ENCODE peak calls at places on chromosomes 2 and 18, in eight cellular contexts. One of them, this sample, is unnamed.

GRCh38 chr18:50659091-50660003 is 99.5 kb downstream of the MAPK4 start:
- DNase-seq in neural crest cell: no peak
- DNase-seq in epithelial cell of esophagus: peak; percentile 64
- DNase-seq in HFFc6: no peak
- DNase-seq in osteocyte: no peak
- DNase-seq in dorsolateral prefrontal cortex: no peak
- DNase-seq in A549: peak; percentile 44
- DNase-seq in astrocyte: no peak
- DNase-seq in this sample: no peak

GRCh38 chr2:48488545-48488944 is 41.4 kb upstream of the STON1 start:
- DNase-seq in HFFc6: no peak
- DNase-seq in dorsolateral prefrontal cortex: no peak
- DNase-seq in A549: no peak
- DNase-seq in astrocyte: no peak
- DNase-seq in neural crest cell: no peak
- DNase-seq in osteocyte: no peak
- DNase-seq in epithelial cell of esophagus: no peak
- DNase-seq in this sample: no peak

GRCh38 chr2:71154798-71155197 is 24.4 kb downstream of the MPHOSPH10 start:
- DNase-seq in epithelial cell of esophagus: peak; percentile 71
- DNase-seq in astrocyte: no peak
- DNase-seq in neural crest cell: no peak
- DNase-seq in A549: peak; percentile 73
- DNase-seq in dorsolateral prefrontal cortex: no peak
- DNase-seq in osteocyte: no peak
- DNase-seq in HFFc6: no peak
- DNase-seq in this sample: no peak

GRCh38 chr2:54054271-54054670 is 61.1 kb upstream of the ACYP2 start:
- DNase-seq in epithelial cell of esophagus: no peak
- DNase-seq in dorsolateral prefrontal cortex: no peak
- DNase-seq in osteocyte: no peak
- DNase-seq in neural crest cell: no peak
- DNase-seq in HFFc6: no peak
- DNase-seq in A549: no peak
- DNase-seq in astrocyte: no peak
- DNase-seq in this sample: no peak

GRCh38 chr2:232333361-232334135 is 45.0 kb upstream of the ALPP start:
- DNase-seq in astrocyte: no peak
- DNase-seq in A549: peak; percentile 33
- DNase-seq in neural crest cell: peak; percentile 58
- DNase-seq in osteocyte: no peak
- DNase-seq in HFFc6: no peak
- DNase-seq in dorsolateral prefrontal cortex: no peak
- DNase-seq in epithelial cell of esophagus: peak; percentile 78
- DNase-seq in this sample: peak; percentile 12

GRCh38 chr2:238105506-238106338 is 5.6 kb downstream of the ESPNL start:
- DNase-seq in neural crest cell: no peak
- DNase-seq in osteocyte: peak; percentile 82
- DNase-seq in epithelial cell of esophagus: no peak
- DNase-seq in HFFc6: no peak
- DNase-seq in astrocyte: no peak
- DNase-seq in A549: no peak
- DNase-seq in dorsolateral prefrontal cortex: no peak
- DNase-seq in this sample: no peak

GRCh38 chr2:220586980-220587549 is 959.6 kb downstream of the SLC4A3 start:
- DNase-seq in astrocyte: no peak
- DNase-seq in HFFc6: no peak
- DNase-seq in A549: no peak
- DNase-seq in osteocyte: no peak
- DNase-seq in neural crest cell: no peak
- DNase-seq in dorsolateral prefrontal cortex: no peak
- DNase-seq in epithelial cell of esophagus: no peak
- DNase-seq in this sample: no peak

GRCh38 chr2:43220982-43221659 is 5.3 kb downstream of the ZFP36L2 start:
- DNase-seq in epithelial cell of esophagus: peak; percentile 61
- DNase-seq in osteocyte: peak; percentile 89
- DNase-seq in astrocyte: peak; percentile 94
- DNase-seq in neural crest cell: peak; percentile 46
- DNase-seq in dorsolateral prefrontal cortex: no peak
- DNase-seq in A549: no peak
- DNase-seq in HFFc6: peak; percentile 38
- DNase-seq in this sample: peak; percentile 29

GRCh38 chr2:15038373-15039364 is 406.2 kb downstream of the LRATD1 start:
- DNase-seq in A549: no peak
- DNase-seq in neural crest cell: no peak
- DNase-seq in HFFc6: no peak
- DNase-seq in epithelial cell of esophagus: no peak
- DNase-seq in osteocyte: no peak
- DNase-seq in astrocyte: peak; percentile 42
- DNase-seq in dorsolateral prefrontal cortex: no peak
- DNase-seq in this sample: no peak

GRCh38 chr2:120441744-120442471 is 96.0 kb downstream of the INHBB start:
- DNase-seq in dorsolateral prefrontal cortex: peak; percentile 72
- DNase-seq in HFFc6: no peak
- DNase-seq in neural crest cell: peak; percentile 39
- DNase-seq in epithelial cell of esophagus: peak; percentile 63
- DNase-seq in osteocyte: no peak
- DNase-seq in A549: no peak
- DNase-seq in astrocyte: peak; percentile 24
- DNase-seq in this sample: no peak

GRCh38 chr2:28505361-28505760 is 9.5 kb downstream of the PLB1 start:
- DNase-seq in A549: no peak
- DNase-seq in epithelial cell of esophagus: no peak
- DNase-seq in HFFc6: no peak
- DNase-seq in neural crest cell: no peak
- DNase-seq in dorsolateral prefrontal cortex: no peak
- DNase-seq in astrocyte: no peak
- DNase-seq in osteocyte: no peak
- DNase-seq in this sample: no peak

GRCh38 chr2:74573747-74574562 is 19.4 kb downstream of the DOK1 start:
- DNase-seq in dorsolateral prefrontal cortex: no peak
- DNase-seq in HFFc6: peak; percentile 74
- DNase-seq in neural crest cell: no peak
- DNase-seq in A549: no peak
- DNase-seq in epithelial cell of esophagus: peak; percentile 77
- DNase-seq in osteocyte: no peak
- DNase-seq in astrocyte: no peak
- DNase-seq in this sample: no peak

GRCh38 chr2:31987454-31987853 is 23.4 kb downstream of the MEMO1 start:
- DNase-seq in dorsolateral prefrontal cortex: no peak
- DNase-seq in neural crest cell: no peak
- DNase-seq in astrocyte: peak; percentile 56
- DNase-seq in epithelial cell of esophagus: peak; percentile 90
- DNase-seq in HFFc6: peak; percentile 57
- DNase-seq in osteocyte: no peak
- DNase-seq in A549: peak; percentile 33
- DNase-seq in this sample: no peak

GRCh38 chr2:149365826-149366583 is 35.6 kb downstream of the LYPD6 start:
- DNase-seq in A549: no peak
- DNase-seq in osteocyte: no peak
- DNase-seq in epithelial cell of esophagus: peak; percentile 89
- DNase-seq in neural crest cell: no peak
- DNase-seq in astrocyte: peak; percentile 79
- DNase-seq in dorsolateral prefrontal cortex: no peak
- DNase-seq in HFFc6: peak; percentile 25
- DNase-seq in this sample: no peak

GRCh38 chr2:58731488-58731869 is 490.4 kb upstream of the FANCL start:
- DNase-seq in A549: no peak
- DNase-seq in dorsolateral prefrontal cortex: no peak
- DNase-seq in osteocyte: no peak
- DNase-seq in HFFc6: no peak
- DNase-seq in epithelial cell of esophagus: no peak
- DNase-seq in neural crest cell: no peak
- DNase-seq in astrocyte: no peak
- DNase-seq in this sample: no peak

GRCh38 chr18:9684901-9685738 is 23.0 kb upstream of the RAB31 start:
- DNase-seq in osteocyte: no peak
- DNase-seq in dorsolateral prefrontal cortex: no peak
- DNase-seq in HFFc6: peak; percentile 5
- DNase-seq in A549: no peak
- DNase-seq in astrocyte: peak; percentile 80
- DNase-seq in epithelial cell of esophagus: no peak
- DNase-seq in neural crest cell: no peak
- DNase-seq in this sample: no peak

GRCh38 chr2:3143602-3144001 is 234.0 kb downstream of the EIPR1 start:
- DNase-seq in osteocyte: peak; percentile 67
- DNase-seq in epithelial cell of esophagus: no peak
- DNase-seq in astrocyte: no peak
- DNase-seq in dorsolateral prefrontal cortex: no peak
- DNase-seq in neural crest cell: no peak
- DNase-seq in HFFc6: no peak
- DNase-seq in A549: no peak
- DNase-seq in this sample: no peak

GRCh38 chr2:3144856-3145255 is 232.8 kb downstream of the EIPR1 start:
- DNase-seq in neural crest cell: no peak
- DNase-seq in HFFc6: no peak
- DNase-seq in osteocyte: no peak
- DNase-seq in dorsolateral prefrontal cortex: no peak
- DNase-seq in A549: no peak
- DNase-seq in epithelial cell of esophagus: no peak
- DNase-seq in astrocyte: no peak
- DNase-seq in this sample: no peak

GRCh38 chr2:3146772-3147640 is 230.6 kb downstream of the EIPR1 start:
- DNase-seq in dorsolateral prefrontal cortex: no peak
- DNase-seq in astrocyte: no peak
- DNase-seq in neural crest cell: no peak
- DNase-seq in epithelial cell of esophagus: no peak
- DNase-seq in osteocyte: no peak
- DNase-seq in A549: no peak
- DNase-seq in HFFc6: no peak
- DNase-seq in this sample: no peak

GRCh38 chr2:3146175-3146574 is 231.4 kb downstream of the EIPR1 start:
- DNase-seq in epithelial cell of esophagus: no peak
- DNase-seq in astrocyte: no peak
- DNase-seq in neural crest cell: no peak
- DNase-seq in dorsolateral prefrontal cortex: no peak
- DNase-seq in HFFc6: no peak
- DNase-seq in osteocyte: no peak
- DNase-seq in A549: no peak
- DNase-seq in this sample: no peak

DNA sequence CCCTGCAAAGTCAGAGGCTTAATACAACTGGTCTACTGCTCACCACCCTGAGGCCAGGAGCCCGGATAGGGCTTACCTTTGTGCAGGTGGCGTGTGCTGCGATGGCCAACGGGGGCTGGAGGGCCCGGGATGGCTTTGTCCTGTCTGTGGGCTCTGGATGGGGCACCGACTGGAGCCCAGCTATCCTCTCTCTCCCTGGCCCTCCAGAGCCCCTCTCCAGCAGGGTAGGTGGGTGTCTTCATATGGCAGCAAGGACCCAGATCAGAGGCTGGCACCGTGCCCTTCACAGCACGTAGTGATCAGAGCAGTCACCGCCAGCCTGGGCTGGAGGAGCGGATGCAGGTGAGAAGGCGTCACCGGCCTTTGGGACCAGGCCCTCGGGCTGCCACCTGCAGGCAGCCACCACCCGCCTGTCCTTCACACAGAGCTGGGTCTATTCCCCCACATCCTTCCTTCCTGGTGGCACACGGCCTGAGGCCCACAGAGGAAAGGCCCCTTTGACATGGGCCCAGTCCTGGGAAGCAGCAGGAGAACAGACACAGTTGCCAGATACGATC is 232.1 kb downstream of the EIPR1 start:
- DNase-seq in neural crest cell: no peak
- DNase-seq in astrocyte: no peak
- DNase-seq in A549: no peak
- DNase-seq in osteocyte: no peak
- DNase-seq in HFFc6: no peak
- DNase-seq in epithelial cell of esophagus: no peak
- DNase-seq in dorsolateral prefrontal cortex: no peak
- DNase-seq in this sample: no peak
- TF ChIP-seq CTCF in neural crest cell: no peak
- TF ChIP-seq CTCF in astrocyte: no peak
- TF ChIP-seq CTCF in A549: no peak
- TF ChIP-seq CTCF in osteocyte: no peak
- TF ChIP-seq CTCF in HFFc6: no peak
- TF ChIP-seq CTCF in epithelial cell of esophagus: no peak
- TF ChIP-seq CTCF in dorsolateral prefrontal cortex: no peak
- TF ChIP-seq CTCF in this sample: no peak

GRCh38 chr2:177782613-177783012 is 290.0 kb downstream of the PDE11A start:
- DNase-seq in epithelial cell of esophagus: no peak
- DNase-seq in HFFc6: no peak
- DNase-seq in A549: no peak
- DNase-seq in astrocyte: no peak
- DNase-seq in dorsolateral prefrontal cortex: no peak
- DNase-seq in neural crest cell: no peak
- DNase-seq in osteocyte: no peak
- DNase-seq in this sample: no peak
- TF ChIP-seq CTCF in epithelial cell of esophagus: no peak
- TF ChIP-seq CTCF in HFFc6: no peak
- TF ChIP-seq CTCF in A549: no peak
- TF ChIP-seq CTCF in astrocyte: no peak
- TF ChIP-seq CTCF in dorsolateral prefrontal cortex: no peak
- TF ChIP-seq CTCF in neural crest cell: no peak
- TF ChIP-seq CTCF in osteocyte: no peak
- TF ChIP-seq CTCF in this sample: no peak

GRCh38 chr2:26460613-26461031 is 17.3 kb downstream of the OTOF start:
- DNase-seq in neural crest cell: no peak
- DNase-seq in epithelial cell of esophagus: no peak
- DNase-seq in A549: no peak
- DNase-seq in dorsolateral prefrontal cortex: no peak
- DNase-seq in astrocyte: no peak
- DNase-seq in HFFc6: no peak
- DNase-seq in osteocyte: no peak
- DNase-seq in this sample: no peak
- TF ChIP-seq CTCF in neural crest cell: no peak
- TF ChIP-seq CTCF in epithelial cell of esophagus: no peak
- TF ChIP-seq CTCF in A549: no peak
- TF ChIP-seq CTCF in dorsolateral prefrontal cortex: no peak
- TF ChIP-seq CTCF in astrocyte: no peak
- TF ChIP-seq CTCF in HFFc6: no peak
- TF ChIP-seq CTCF in osteocyte: no peak
- TF ChIP-seq CTCF in this sample: no peak

GRCh38 chr2:65532318-65532717 is 99.9 kb upstream of the SPRED2 start:
- DNase-seq in HFFc6: no peak
- DNase-seq in dorsolateral prefrontal cortex: no peak
- DNase-seq in A549: no peak
- DNase-seq in neural crest cell: no peak
- DNase-seq in osteocyte: no peak
- DNase-seq in epithelial cell of esophagus: no peak
- DNase-seq in astrocyte: no peak
- DNase-seq in this sample: no peak

GRCh38 chr2:65532937-65533336 is 100.5 kb upstream of the SPRED2 start:
- DNase-seq in HFFc6: no peak
- DNase-seq in dorsolateral prefrontal cortex: no peak
- DNase-seq in A549: no peak
- DNase-seq in neural crest cell: no peak
- DNase-seq in astrocyte: no peak
- DNase-seq in osteocyte: no peak
- DNase-seq in epithelial cell of esophagus: no peak
- DNase-seq in this sample: no peak

GRCh38 chr2:65537651-65538385 is 105.4 kb upstream of the SPRED2 start:
- DNase-seq in epithelial cell of esophagus: peak; percentile 40
- DNase-seq in HFFc6: peak; percentile 2
- DNase-seq in astrocyte: no peak
- DNase-seq in A549: no peak
- DNase-seq in neural crest cell: no peak
- DNase-seq in osteocyte: no peak
- DNase-seq in dorsolateral prefrontal cortex: no peak
- DNase-seq in this sample: no peak

GRCh38 chr2:65539633-65540032 is 107.2 kb upstream of the SPRED2 start:
- DNase-seq in astrocyte: no peak
- DNase-seq in epithelial cell of esophagus: no peak
- DNase-seq in osteocyte: no peak
- DNase-seq in A549: no peak
- DNase-seq in neural crest cell: no peak
- DNase-seq in dorsolateral prefrontal cortex: no peak
- DNase-seq in HFFc6: no peak
- DNase-seq in this sample: no peak

GRCh38 chr2:65536596-65536995 is 104.2 kb upstream of the SPRED2 start:
- DNase-seq in dorsolateral prefrontal cortex: no peak
- DNase-seq in neural crest cell: no peak
- DNase-seq in astrocyte: no peak
- DNase-seq in HFFc6: no peak
- DNase-seq in epithelial cell of esophagus: no peak
- DNase-seq in osteocyte: no peak
- DNase-seq in A549: no peak
- DNase-seq in this sample: no peak
- TF ChIP-seq CTCF in dorsolateral prefrontal cortex: no peak
- TF ChIP-seq CTCF in neural crest cell: no peak
- TF ChIP-seq CTCF in astrocyte: no peak
- TF ChIP-seq CTCF in HFFc6: no peak
- TF ChIP-seq CTCF in epithelial cell of esophagus: no peak
- TF ChIP-seq CTCF in osteocyte: no peak
- TF ChIP-seq CTCF in A549: no peak
- TF ChIP-seq CTCF in this sample: no peak

This sample was measured in natural killer cell.